ENCODE peak calls at places on chromosomes 4 and X, in ten cellular contexts. One of them, this sample, is unnamed.

GRCh38 chr4:100187781-100188180 is 2.5 kb downstream of the DDIT4L start:
- DNase-seq in fibroblast of lung: no peak
- DNase-seq in activated B cell treated with CpG ODN at 0.5 μM for 24 hours: no peak
- DNase-seq in HL-60: no peak
- DNase-seq in heart left ventricle: no peak
- DNase-seq in cardiac muscle cell: no peak
- DNase-seq in esophagus muscularis mucosa: no peak
- DNase-seq in suprapubic skin: no peak
- DNase-seq in heart right ventricle: no peak
- DNase-seq in astrocyte of the spinal cord: no peak
- DNase-seq in this sample: no peak

GRCh38 chrX:150984164-150984824 is 1.2 kb downstream of the HMGB3 start:
- DNase-seq in suprapubic skin: no peak
- DNase-seq in heart left ventricle: no peak
- DNase-seq in fibroblast of lung: no peak
- DNase-seq in cardiac muscle cell: no peak
- DNase-seq in astrocyte of the spinal cord: no peak
- DNase-seq in esophagus muscularis mucosa: no peak
- DNase-seq in HL-60: no peak
- DNase-seq in heart right ventricle: no peak
- DNase-seq in activated B cell treated with CpG ODN at 0.5 μM for 24 hours: peak
- DNase-seq in this sample: no peak

GRCh38 chrX:8504451-8504850 is 39.8 kb downstream of the VCX3B start:
- DNase-seq in astrocyte of the spinal cord: peak
- DNase-seq in heart left ventricle: no peak
- DNase-seq in activated B cell treated with CpG ODN at 0.5 μM for 24 hours: no peak
- DNase-seq in suprapubic skin: no peak
- DNase-seq in cardiac muscle cell: peak
- DNase-seq in HL-60: no peak
- DNase-seq in esophagus muscularis mucosa: no peak
- DNase-seq in heart right ventricle: no peak
- DNase-seq in fibroblast of lung: peak
- DNase-seq in this sample: no peak

GRCh38 chr4:67565284-67565683 is 6.8 kb downstream of the STAP1 start:
- DNase-seq in fibroblast of lung: peak
- DNase-seq in cardiac muscle cell: peak
- DNase-seq in heart right ventricle: no peak
- DNase-seq in astrocyte of the spinal cord: peak
- DNase-seq in suprapubic skin: no peak
- DNase-seq in HL-60: no peak
- DNase-seq in heart left ventricle: no peak
- DNase-seq in esophagus muscularis mucosa: no peak
- DNase-seq in activated B cell treated with CpG ODN at 0.5 μM for 24 hours: no peak
- DNase-seq in this sample: no peak

GRCh38 chr4:183422962-183423653 is 21.3 kb upstream of the CDKN2AIP start:
- DNase-seq in heart right ventricle: no peak
- DNase-seq in esophagus muscularis mucosa: no peak
- DNase-seq in astrocyte of the spinal cord: peak
- DNase-seq in heart left ventricle: no peak
- DNase-seq in cardiac muscle cell: peak
- DNase-seq in activated B cell treated with CpG ODN at 0.5 μM for 24 hours: no peak
- DNase-seq in suprapubic skin: no peak
- DNase-seq in HL-60: no peak
- DNase-seq in fibroblast of lung: peak
- DNase-seq in this sample: no peak

GRCh38 chrX:40543661-40544328 is 37.0 kb upstream of the ATP6AP2 start:
- DNase-seq in esophagus muscularis mucosa: no peak
- DNase-seq in cardiac muscle cell: peak
- DNase-seq in suprapubic skin: no peak
- DNase-seq in heart right ventricle: no peak
- DNase-seq in fibroblast of lung: peak
- DNase-seq in HL-60: no peak
- DNase-seq in heart left ventricle: no peak
- DNase-seq in activated B cell treated with CpG ODN at 0.5 μM for 24 hours: no peak
- DNase-seq in astrocyte of the spinal cord: peak
- DNase-seq in this sample: no peak

GRCh38 chr4:185205697-185206342 is 2.0 kb upstream of the CFAP97 start:
- DNase-seq in esophagus muscularis mucosa: no peak
- DNase-seq in activated B cell treated with CpG ODN at 0.5 μM for 24 hours: no peak
- DNase-seq in HL-60: no peak
- DNase-seq in astrocyte of the spinal cord: no peak
- DNase-seq in cardiac muscle cell: no peak
- DNase-seq in fibroblast of lung: no peak
- DNase-seq in suprapubic skin: no peak
- DNase-seq in heart left ventricle: no peak
- DNase-seq in heart right ventricle: no peak
- DNase-seq in this sample: no peak

GRCh38 chrX:41087219-41087618 is 2.0 kb downstream of the USP9X start:
- DNase-seq in cardiac muscle cell: no peak
- DNase-seq in heart right ventricle: no peak
- DNase-seq in astrocyte of the spinal cord: peak
- DNase-seq in heart left ventricle: no peak
- DNase-seq in esophagus muscularis mucosa: no peak
- DNase-seq in fibroblast of lung: no peak
- DNase-seq in suprapubic skin: no peak
- DNase-seq in HL-60: no peak
- DNase-seq in activated B cell treated with CpG ODN at 0.5 μM for 24 hours: no peak
- DNase-seq in this sample: no peak

GRCh38 chr4:99885063-99885664 is 9.1 kb downstream of the LAMTOR3 start:
- DNase-seq in heart left ventricle: no peak
- DNase-seq in fibroblast of lung: peak
- DNase-seq in activated B cell treated with CpG ODN at 0.5 μM for 24 hours: no peak
- DNase-seq in astrocyte of the spinal cord: peak
- DNase-seq in suprapubic skin: no peak
- DNase-seq in cardiac muscle cell: peak
- DNase-seq in HL-60: no peak
- DNase-seq in heart right ventricle: no peak
- DNase-seq in esophagus muscularis mucosa: no peak
- DNase-seq in this sample: peak

GRCh38 chr4:52173470-52174055 is 122.5 kb downstream of the SPATA18 start:
- DNase-seq in activated B cell treated with CpG ODN at 0.5 μM for 24 hours: no peak
- DNase-seq in HL-60: no peak
- DNase-seq in fibroblast of lung: no peak
- DNase-seq in heart right ventricle: peak
- DNase-seq in esophagus muscularis mucosa: no peak
- DNase-seq in heart left ventricle: peak
- DNase-seq in astrocyte of the spinal cord: no peak
- DNase-seq in suprapubic skin: no peak
- DNase-seq in cardiac muscle cell: peak
- DNase-seq in this sample: no peak

GRCh38 chr4:3413675-3414420 is 27.9 kb upstream of the HGFAC start:
- DNase-seq in activated B cell treated with CpG ODN at 0.5 μM for 24 hours: no peak
- DNase-seq in heart right ventricle: peak
- DNase-seq in esophagus muscularis mucosa: no peak
- DNase-seq in cardiac muscle cell: no peak
- DNase-seq in HL-60: no peak
- DNase-seq in astrocyte of the spinal cord: no peak
- DNase-seq in fibroblast of lung: no peak
- DNase-seq in heart left ventricle: peak
- DNase-seq in suprapubic skin: peak
- DNase-seq in this sample: no peak

GRCh38 chr4:10715696-10716095 is 31.1 kb upstream of the CLNK start:
- DNase-seq in heart left ventricle: no peak
- DNase-seq in cardiac muscle cell: no peak
- DNase-seq in HL-60: no peak
- DNase-seq in suprapubic skin: no peak
- DNase-seq in activated B cell treated with CpG ODN at 0.5 μM for 24 hours: no peak
- DNase-seq in heart right ventricle: no peak
- DNase-seq in fibroblast of lung: peak
- DNase-seq in astrocyte of the spinal cord: peak
- DNase-seq in esophagus muscularis mucosa: no peak
- DNase-seq in this sample: no peak

GRCh38 chrX:47643926-47644325 is 6.4 kb downstream of the ELK1 start:
- DNase-seq in astrocyte of the spinal cord: no peak
- DNase-seq in activated B cell treated with CpG ODN at 0.5 μM for 24 hours: no peak
- DNase-seq in HL-60: no peak
- DNase-seq in heart right ventricle: no peak
- DNase-seq in suprapubic skin: no peak
- DNase-seq in esophagus muscularis mucosa: no peak
- DNase-seq in cardiac muscle cell: peak
- DNase-seq in heart left ventricle: no peak
- DNase-seq in fibroblast of lung: peak
- DNase-seq in this sample: no peak
- TF ChIP-seq CTCF in astrocyte of the spinal cord: peak
- TF ChIP-seq CTCF in activated B cell treated with CpG ODN at 0.5 μM for 24 hours: no peak
- TF ChIP-seq CTCF in HL-60: peak
- TF ChIP-seq CTCF in heart right ventricle: peak
- TF ChIP-seq CTCF in suprapubic skin: no peak
- TF ChIP-seq CTCF in esophagus muscularis mucosa: peak
- TF ChIP-seq CTCF in cardiac muscle cell: peak
- TF ChIP-seq CTCF in heart left ventricle: peak
- TF ChIP-seq CTCF in fibroblast of lung: peak
- TF ChIP-seq CTCF in this sample: peak

DNA sequence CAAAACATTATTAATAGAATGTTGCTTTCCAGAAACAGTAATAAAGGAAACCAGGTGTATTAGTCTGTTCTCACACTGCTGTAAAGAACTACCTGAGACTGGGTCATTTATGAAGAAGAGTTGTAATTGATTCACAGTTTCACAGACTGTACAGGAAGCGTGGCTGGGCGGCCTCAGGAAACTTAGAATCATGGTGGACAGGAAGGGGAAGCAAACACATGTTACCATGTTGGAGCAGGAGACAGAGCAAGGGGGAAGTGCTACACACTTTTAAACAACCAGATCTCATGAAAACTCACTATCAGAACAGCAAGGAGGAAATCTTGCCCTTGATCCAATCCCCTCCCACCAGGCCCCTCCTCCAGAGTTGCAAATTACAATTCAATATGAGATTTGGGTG is 815.8 kb downstream of the TRIML1 start:
- DNase-seq in heart left ventricle: no peak
- DNase-seq in suprapubic skin: no peak
- DNase-seq in activated B cell treated with CpG ODN at 0.5 μM for 24 hours: no peak
- DNase-seq in fibroblast of lung: no peak
- DNase-seq in esophagus muscularis mucosa: no peak
- DNase-seq in astrocyte of the spinal cord: no peak
- DNase-seq in HL-60: no peak
- DNase-seq in heart right ventricle: no peak
- DNase-seq in cardiac muscle cell: no peak
- DNase-seq in this sample: no peak
- TF ChIP-seq CTCF in heart left ventricle: no peak
- TF ChIP-seq CTCF in suprapubic skin: no peak
- TF ChIP-seq CTCF in activated B cell treated with CpG ODN at 0.5 μM for 24 hours: no peak
- TF ChIP-seq CTCF in fibroblast of lung: no peak
- TF ChIP-seq CTCF in esophagus muscularis mucosa: no peak
- TF ChIP-seq CTCF in astrocyte of the spinal cord: no peak
- TF ChIP-seq CTCF in HL-60: no peak
- TF ChIP-seq CTCF in heart right ventricle: no peak
- TF ChIP-seq CTCF in cardiac muscle cell: no peak
- TF ChIP-seq CTCF in this sample: no peak

GRCh38 chrX:30504309-30504708 is 73.3 kb downstream of the TASL start:
- DNase-seq in astrocyte of the spinal cord: peak
- DNase-seq in fibroblast of lung: peak
- DNase-seq in cardiac muscle cell: peak
- DNase-seq in heart left ventricle: no peak
- DNase-seq in activated B cell treated with CpG ODN at 0.5 μM for 24 hours: no peak
- DNase-seq in esophagus muscularis mucosa: no peak
- DNase-seq in HL-60: no peak
- DNase-seq in heart right ventricle: no peak
- DNase-seq in suprapubic skin: no peak
- DNase-seq in this sample: peak
- TF ChIP-seq CTCF in astrocyte of the spinal cord: peak
- TF ChIP-seq CTCF in fibroblast of lung: no peak
- TF ChIP-seq CTCF in cardiac muscle cell: peak
- TF ChIP-seq CTCF in heart left ventricle: peak
- TF ChIP-seq CTCF in activated B cell treated with CpG ODN at 0.5 μM for 24 hours: no peak
- TF ChIP-seq CTCF in esophagus muscularis mucosa: peak
- TF ChIP-seq CTCF in HL-60: no peak
- TF ChIP-seq CTCF in heart right ventricle: peak
- TF ChIP-seq CTCF in suprapubic skin: no peak
- TF ChIP-seq CTCF in this sample: peak

GRCh38 chr4:8307126-8307525 is 37.6 kb downstream of the HTRA3 start:
- DNase-seq in astrocyte of the spinal cord: no peak
- DNase-seq in fibroblast of lung: no peak
- DNase-seq in heart left ventricle: no peak
- DNase-seq in activated B cell treated with CpG ODN at 0.5 μM for 24 hours: no peak
- DNase-seq in heart right ventricle: no peak
- DNase-seq in esophagus muscularis mucosa: no peak
- DNase-seq in cardiac muscle cell: no peak
- DNase-seq in suprapubic skin: peak
- DNase-seq in HL-60: no peak
- DNase-seq in this sample: no peak

GRCh38 chr4:8307714-8308113 is 38.2 kb downstream of the HTRA3 start:
- DNase-seq in heart left ventricle: no peak
- DNase-seq in astrocyte of the spinal cord: no peak
- DNase-seq in heart right ventricle: no peak
- DNase-seq in cardiac muscle cell: no peak
- DNase-seq in HL-60: no peak
- DNase-seq in suprapubic skin: peak
- DNase-seq in esophagus muscularis mucosa: no peak
- DNase-seq in fibroblast of lung: no peak
- DNase-seq in activated B cell treated with CpG ODN at 0.5 μM for 24 hours: no peak
- DNase-seq in this sample: no peak

GRCh38 chr4:8310306-8310705 is 40.8 kb downstream of the HTRA3 start:
- DNase-seq in HL-60: no peak
- DNase-seq in fibroblast of lung: no peak
- DNase-seq in esophagus muscularis mucosa: no peak
- DNase-seq in heart left ventricle: no peak
- DNase-seq in astrocyte of the spinal cord: no peak
- DNase-seq in heart right ventricle: no peak
- DNase-seq in activated B cell treated with CpG ODN at 0.5 μM for 24 hours: no peak
- DNase-seq in suprapubic skin: peak
- DNase-seq in cardiac muscle cell: no peak
- DNase-seq in this sample: no peak

GRCh38 chr4:8308144-8308543 is 38.6 kb downstream of the HTRA3 start:
- DNase-seq in activated B cell treated with CpG ODN at 0.5 μM for 24 hours: no peak
- DNase-seq in fibroblast of lung: no peak
- DNase-seq in suprapubic skin: peak
- DNase-seq in cardiac muscle cell: no peak
- DNase-seq in astrocyte of the spinal cord: no peak
- DNase-seq in HL-60: no peak
- DNase-seq in heart left ventricle: no peak
- DNase-seq in esophagus muscularis mucosa: no peak
- DNase-seq in heart right ventricle: no peak
- DNase-seq in this sample: no peak

DNA sequence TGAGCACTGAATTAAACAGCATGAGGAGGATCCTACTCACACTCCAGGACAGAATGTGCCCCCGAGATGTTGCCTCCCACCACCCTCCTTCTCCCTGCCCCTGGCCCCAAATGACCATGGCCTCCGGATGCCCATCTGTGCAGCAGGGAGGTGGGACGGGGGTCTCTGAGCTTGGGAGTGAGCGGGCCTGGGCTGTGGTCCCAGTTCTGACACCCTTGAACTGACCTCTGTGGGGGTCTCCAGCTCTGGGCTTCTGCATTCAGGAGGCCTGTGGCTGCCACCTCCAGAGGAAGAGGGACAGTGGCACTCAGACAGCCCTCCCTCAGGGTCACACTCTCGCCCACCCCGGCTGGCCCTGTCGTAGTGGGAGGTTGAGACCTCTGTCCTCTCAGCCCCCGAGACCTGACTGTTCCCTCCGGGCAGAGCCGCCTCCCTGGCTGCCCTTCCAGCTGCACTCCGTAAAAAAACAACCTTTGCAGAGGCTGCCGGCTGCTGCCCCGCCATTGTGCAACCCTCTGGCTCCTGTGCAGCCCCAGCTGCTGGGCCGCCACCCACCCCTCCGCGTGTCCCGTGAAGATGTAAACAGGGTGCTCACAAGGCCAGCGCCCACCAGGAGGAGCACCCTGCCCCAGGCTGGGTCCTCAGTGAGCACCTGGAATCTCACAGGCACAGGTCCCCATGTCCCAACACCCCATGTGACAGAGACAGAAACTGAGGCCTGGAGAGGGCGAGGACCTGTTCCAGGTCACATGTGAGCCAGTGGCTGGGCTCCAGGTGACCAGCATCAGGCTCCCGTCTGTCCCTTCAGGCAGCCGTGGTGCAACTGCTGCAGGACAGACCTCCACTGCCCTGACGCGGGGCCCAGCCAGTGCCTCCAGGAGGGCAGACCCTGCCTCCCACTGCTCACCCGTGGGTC is 39.6 kb downstream of the HTRA3 start:
- DNase-seq in heart left ventricle: peak
- DNase-seq in activated B cell treated with CpG ODN at 0.5 μM for 24 hours: no peak
- DNase-seq in HL-60: no peak
- DNase-seq in suprapubic skin: peak
- DNase-seq in heart right ventricle: peak
- DNase-seq in fibroblast of lung: no peak
- DNase-seq in astrocyte of the spinal cord: no peak
- DNase-seq in cardiac muscle cell: peak
- DNase-seq in esophagus muscularis mucosa: no peak
- DNase-seq in this sample: no peak
- TF ChIP-seq CTCF in heart left ventricle: no peak
- TF ChIP-seq CTCF in activated B cell treated with CpG ODN at 0.5 μM for 24 hours: no peak
- TF ChIP-seq CTCF in HL-60: no peak
- TF ChIP-seq CTCF in suprapubic skin: peak
- TF ChIP-seq CTCF in heart right ventricle: peak
- TF ChIP-seq CTCF in fibroblast of lung: no peak
- TF ChIP-seq CTCF in astrocyte of the spinal cord: no peak
- TF ChIP-seq CTCF in cardiac muscle cell: peak
- TF ChIP-seq CTCF in esophagus muscularis mucosa: peak
- TF ChIP-seq CTCF in this sample: peak

This sample was measured in AG09319.